ENCODE peak calls at places on chromosome 20, in seven cellular contexts. E is NCI-H524 treated with DMSO at 0.1 percent for 48 hours; L is effector memory CD8-positive, alpha-beta T cell; J is adrenal gland; Y is NCI-H748 treated with DMSO at 0.1 percent for 48 hours; K is hepatic stellate cell; C is GM12864. Z is an unnamed sample.

GRCh38 chr20:32446301-32447100 is 88.4 kb downstream of the ASXL1 start:
- DNase-seq in J (peak; percentile 14), L (no peak), C (no peak), E (no peak), Y (no peak), K (no peak), Z (no peak)

GRCh38 chr20:2984956-2985661 is 58.3 kb upstream of the GNRH2 start:
- DNase-seq in E (no peak), K (peak; percentile 44), Y (no peak), J (no peak), C (no peak), L (no peak), Z (peak; percentile 26)

GRCh38 chr20:17808782-17809181 is 109.0 kb downstream of the BANF2 start:
- DNase-seq in E (no peak), Y (no peak), L (no peak), J (no peak), C (no peak), K (no peak), Z (no peak)

GRCh38 chr20:43722153-43722505 is 4.7 kb downstream of the GTSF1L start:
- DNase-seq in C (no peak), J (no peak), Y (no peak), K (no peak), E (no peak), L (no peak), Z (no peak)

GRCh38 chr20:5667703-5668528 is 82.3 kb upstream of the SHLD1 start:
- DNase-seq in J (no peak), C (no peak), L (no peak), E (no peak), Y (no peak), K (no peak), Z (no peak)

GRCh38 chr20:45157977-45158376 is 16.7 kb upstream of the PI3 start:
- DNase-seq in E (no peak), Y (no peak), C (no peak), K (no peak), L (no peak), J (no peak), Z (no peak)

GRCh38 chr20:21090738-21091120 is 15.4 kb downstream of the LINC00237 start:
- DNase-seq in L (no peak), Y (peak; percentile 88), K (no peak), C (no peak), J (no peak), E (no peak), Z (no peak)

GRCh38 chr20:59015812-59016711 is 3.2 kb upstream of the TUBB1 start:
- DNase-seq in Y (no peak), L (no peak), K (no peak), C (no peak), J (no peak), E (no peak), Z (no peak)

GRCh38 chr20:4322499-4322898 is 307.1 kb upstream of the RNF24 start:
- DNase-seq in K (no peak), C (no peak), J (no peak), L (no peak), Y (no peak), E (no peak), Z (no peak)

GRCh38 chr20:45798935-45799642 is 7.3 kb downstream of the DNTTIP1 start:
- DNase-seq in K (peak; percentile 52), J (peak; percentile 66), E (peak; percentile 2), Y (peak; percentile 11), L (peak; percentile 69), C (no peak), Z (peak; percentile 85)

GRCh38 chr20:61949363-61949713 is 116.3 kb downstream of the TAF4 start:
- DNase-seq in Y (no peak), J (no peak), C (no peak), L (no peak), K (no peak), E (no peak), Z (no peak)

GRCh38 chr20:51639206-51639832 is 96.8 kb upstream of the NFATC2 start:
- DNase-seq in E (no peak), L (peak; percentile 67), Y (peak; percentile 31), K (peak; percentile 54), J (peak; percentile 64), C (no peak), Z (peak; percentile 93)

GRCh38 chr20:10216146-10216741 is 2.4 kb upstream of the SNAP25 start:
- DNase-seq in J (no peak), Y (peak; percentile 58), E (no peak), C (no peak), L (no peak), K (no peak), Z (no peak)

GRCh38 chr20:51985013-51985415 is 182.7 kb upstream of the SALL4 start:
- DNase-seq in J (no peak), C (no peak), L (no peak), Y (no peak), E (no peak), K (peak; percentile 91), Z (peak; percentile 100)